ENCODE peak calls at places on chromosome 5, in seven cellular contexts. One of them, this sample, is unnamed.

GRCh38 chr5:98846526-98846925 is 73.1 kb downstream of the RGMB start:
- DNase-seq in OCI-LY7: no peak
- DNase-seq in IMR-90: no peak
- DNase-seq in GM23338: no peak
- DNase-seq in A673: no peak
- DNase-seq in transverse colon: no peak
- DNase-seq in astrocyte of the spinal cord: no peak
- DNase-seq in this sample: no peak

GRCh38 chr5:80662108-80662507 is 7.3 kb upstream of the DHFR start:
- DNase-seq in astrocyte of the spinal cord: no peak
- DNase-seq in GM23338: no peak
- DNase-seq in OCI-LY7: no peak
- DNase-seq in IMR-90: no peak
- DNase-seq in A673: no peak
- DNase-seq in transverse colon: no peak
- DNase-seq in this sample: no peak

GRCh38 chr5:4862500-4862899 is 277.6 kb upstream of the ADAMTS16 start:
- DNase-seq in A673: peak
- DNase-seq in astrocyte of the spinal cord: peak
- DNase-seq in IMR-90: peak
- DNase-seq in GM23338: peak
- DNase-seq in transverse colon: no peak
- DNase-seq in OCI-LY7: peak
- DNase-seq in this sample: peak

GRCh38 chr5:68554566-68555279 is 339.2 kb downstream of the PIK3R1 start:
- DNase-seq in A673: peak
- DNase-seq in GM23338: no peak
- DNase-seq in astrocyte of the spinal cord: peak
- DNase-seq in IMR-90: peak
- DNase-seq in transverse colon: peak
- DNase-seq in OCI-LY7: no peak
- DNase-seq in this sample: no peak

GRCh38 chr5:56233230-56233629 is at the start of gene ANKRD55:
- DNase-seq in GM23338: no peak
- DNase-seq in OCI-LY7: no peak
- DNase-seq in IMR-90: no peak
- DNase-seq in A673: no peak
- DNase-seq in astrocyte of the spinal cord: no peak
- DNase-seq in transverse colon: no peak
- DNase-seq in this sample: no peak

GRCh38 chr5:98772415-98773213 is 849 bp upstream of the RGMB start:
- DNase-seq in GM23338: peak
- DNase-seq in A673: peak
- DNase-seq in OCI-LY7: no peak
- DNase-seq in astrocyte of the spinal cord: peak
- DNase-seq in IMR-90: no peak
- DNase-seq in transverse colon: peak
- DNase-seq in this sample: peak

GRCh38 chr5:35990941-35991592 is at the start of gene UGT3A1:
- DNase-seq in OCI-LY7: no peak
- DNase-seq in transverse colon: no peak
- DNase-seq in IMR-90: no peak
- DNase-seq in A673: no peak
- DNase-seq in astrocyte of the spinal cord: no peak
- DNase-seq in GM23338: peak
- DNase-seq in this sample: no peak

GRCh38 chr5:53944981-53945380 is 365.4 kb downstream of the ARL15 start:
- DNase-seq in GM23338: no peak
- DNase-seq in OCI-LY7: no peak
- DNase-seq in astrocyte of the spinal cord: no peak
- DNase-seq in IMR-90: peak
- DNase-seq in transverse colon: no peak
- DNase-seq in A673: no peak
- DNase-seq in this sample: no peak

GRCh38 chr5:16090270-16090669 is 89.3 kb downstream of the MARCHF11 start:
- DNase-seq in A673: no peak
- DNase-seq in OCI-LY7: no peak
- DNase-seq in IMR-90: no peak
- DNase-seq in astrocyte of the spinal cord: no peak
- DNase-seq in transverse colon: no peak
- DNase-seq in GM23338: peak
- DNase-seq in this sample: no peak

GRCh38 chr5:35213608-35214007 is 16.7 kb downstream of the PRLR start:
- DNase-seq in GM23338: no peak
- DNase-seq in astrocyte of the spinal cord: peak
- DNase-seq in OCI-LY7: no peak
- DNase-seq in IMR-90: no peak
- DNase-seq in transverse colon: no peak
- DNase-seq in A673: no peak
- DNase-seq in this sample: no peak

GRCh38 chr5:155480731-155481131 is 467.2 kb downstream of the KIF4B start:
- DNase-seq in OCI-LY7: no peak
- DNase-seq in A673: no peak
- DNase-seq in GM23338: no peak
- DNase-seq in transverse colon: no peak
- DNase-seq in IMR-90: no peak
- DNase-seq in astrocyte of the spinal cord: no peak
- DNase-seq in this sample: no peak

GRCh38 chr5:174547814-174548213 is 176.6 kb upstream of the MSX2 start:
- DNase-seq in A673: no peak
- DNase-seq in astrocyte of the spinal cord: no peak
- DNase-seq in OCI-LY7: no peak
- DNase-seq in transverse colon: no peak
- DNase-seq in IMR-90: no peak
- DNase-seq in GM23338: no peak
- DNase-seq in this sample: no peak

GRCh38 chr5:87539839-87540238 is 127.1 kb upstream of the CCNH start:
- DNase-seq in GM23338: no peak
- DNase-seq in transverse colon: no peak
- DNase-seq in A673: peak
- DNase-seq in OCI-LY7: no peak
- DNase-seq in astrocyte of the spinal cord: no peak
- DNase-seq in IMR-90: no peak
- DNase-seq in this sample: no peak

GRCh38 chr5:129771058-129771838 is 23.4 kb downstream of the MINAR2 start:
- DNase-seq in A673: peak
- DNase-seq in transverse colon: peak
- DNase-seq in astrocyte of the spinal cord: peak
- DNase-seq in OCI-LY7: peak
- DNase-seq in GM23338: peak
- DNase-seq in IMR-90: peak
- DNase-seq in this sample: peak

GRCh38 chr5:30041831-30042385 is 1151.6 kb upstream of the CDH6 start:
- DNase-seq in IMR-90: no peak
- DNase-seq in OCI-LY7: no peak
- DNase-seq in A673: no peak
- DNase-seq in GM23338: no peak
- DNase-seq in astrocyte of the spinal cord: no peak
- DNase-seq in transverse colon: no peak
- DNase-seq in this sample: no peak

GRCh38 chr5:163505049-163505474 is 357 bp upstream of the MAT2B start:
- DNase-seq in IMR-90: no peak
- DNase-seq in transverse colon: no peak
- DNase-seq in astrocyte of the spinal cord: no peak
- DNase-seq in A673: no peak
- DNase-seq in OCI-LY7: no peak
- DNase-seq in GM23338: no peak
- DNase-seq in this sample: no peak

GRCh38 chr5:173915310-173916005 is 27.3 kb downstream of the CPEB4 start:
- DNase-seq in IMR-90: no peak
- DNase-seq in A673: no peak
- DNase-seq in astrocyte of the spinal cord: no peak
- DNase-seq in GM23338: no peak
- DNase-seq in transverse colon: no peak
- DNase-seq in OCI-LY7: no peak
- DNase-seq in this sample: no peak

GRCh38 chr5:100900142-100900795 is 2.8 kb downstream of the ST8SIA4 start:
- DNase-seq in A673: peak
- DNase-seq in OCI-LY7: peak
- DNase-seq in astrocyte of the spinal cord: peak
- DNase-seq in transverse colon: peak
- DNase-seq in GM23338: peak
- DNase-seq in IMR-90: no peak
- DNase-seq in this sample: no peak

GRCh38 chr5:65020492-65020891 is 251.8 kb downstream of the CWC27 start:
- DNase-seq in OCI-LY7: no peak
- DNase-seq in A673: no peak
- DNase-seq in IMR-90: peak
- DNase-seq in astrocyte of the spinal cord: peak
- DNase-seq in GM23338: no peak
- DNase-seq in transverse colon: no peak
- DNase-seq in this sample: no peak

GRCh38 chr5:102955463-102955862 is 164.5 kb downstream of the GIN1 start:
- DNase-seq in A673: peak
- DNase-seq in OCI-LY7: no peak
- DNase-seq in astrocyte of the spinal cord: no peak
- DNase-seq in transverse colon: no peak
- DNase-seq in IMR-90: no peak
- DNase-seq in GM23338: no peak
- DNase-seq in this sample: no peak

GRCh38 chr5:171837522-171837921 is 51.9 kb downstream of the SMIM23 start:
- DNase-seq in astrocyte of the spinal cord: no peak
- DNase-seq in OCI-LY7: no peak
- DNase-seq in A673: no peak
- DNase-seq in IMR-90: no peak
- DNase-seq in GM23338: no peak
- DNase-seq in transverse colon: no peak
- DNase-seq in this sample: no peak

GRCh38 chr5:176389114-176389768 is 690 bp downstream of the HIGD2A start:
- DNase-seq in transverse colon: no peak
- DNase-seq in OCI-LY7: no peak
- DNase-seq in IMR-90: no peak
- DNase-seq in A673: no peak
- DNase-seq in astrocyte of the spinal cord: no peak
- DNase-seq in GM23338: no peak
- DNase-seq in this sample: no peak

GRCh38 chr5:158951951-158952545 is 147.7 kb downstream of the EBF1 start:
- DNase-seq in GM23338: peak
- DNase-seq in astrocyte of the spinal cord: no peak
- DNase-seq in A673: no peak
- DNase-seq in OCI-LY7: no peak
- DNase-seq in transverse colon: no peak
- DNase-seq in IMR-90: no peak
- DNase-seq in this sample: no peak

GRCh38 chr5:179900707-179901106 is 7.0 kb downstream of the TBC1D9B start:
- DNase-seq in astrocyte of the spinal cord: no peak
- DNase-seq in transverse colon: no peak
- DNase-seq in IMR-90: no peak
- DNase-seq in OCI-LY7: no peak
- DNase-seq in GM23338: no peak
- DNase-seq in A673: no peak
- DNase-seq in this sample: no peak

GRCh38 chr5:179900206-179900605 is 7.5 kb downstream of the TBC1D9B start:
- DNase-seq in GM23338: no peak
- DNase-seq in A673: no peak
- DNase-seq in transverse colon: no peak
- DNase-seq in IMR-90: no peak
- DNase-seq in astrocyte of the spinal cord: no peak
- DNase-seq in OCI-LY7: no peak
- DNase-seq in this sample: no peak

GRCh38 chr5:179901915-179902762 is 5.6 kb downstream of the TBC1D9B start:
- DNase-seq in astrocyte of the spinal cord: no peak
- DNase-seq in OCI-LY7: no peak
- DNase-seq in IMR-90: no peak
- DNase-seq in GM23338: no peak
- DNase-seq in A673: no peak
- DNase-seq in transverse colon: no peak
- DNase-seq in this sample: no peak

GRCh38 chr5:179902763-179903158 is 4.9 kb downstream of the TBC1D9B start:
- DNase-seq in A673: no peak
- DNase-seq in IMR-90: no peak
- DNase-seq in transverse colon: no peak
- DNase-seq in GM23338: no peak
- DNase-seq in astrocyte of the spinal cord: no peak
- DNase-seq in OCI-LY7: no peak
- DNase-seq in this sample: no peak

DNA sequence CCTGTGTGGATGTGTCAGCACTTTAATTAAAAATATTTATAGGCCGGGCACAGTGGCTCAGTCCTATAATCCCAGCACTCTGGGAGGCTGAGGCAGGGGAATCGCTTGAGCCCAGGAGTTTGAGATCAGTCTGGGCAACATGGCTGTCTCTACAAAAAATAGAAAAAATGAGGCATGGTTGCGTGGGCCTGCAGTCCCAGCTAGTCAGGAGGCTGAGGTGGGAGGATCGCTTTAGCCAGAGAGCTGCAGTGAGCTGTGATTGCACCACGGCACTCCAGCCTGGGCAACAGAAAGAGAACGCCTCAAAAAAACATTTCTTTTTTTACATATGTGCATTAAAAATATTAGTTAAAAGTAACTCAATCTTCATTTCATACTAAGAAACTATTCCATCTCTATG is 6.2 kb downstream of the TBC1D9B start:
- DNase-seq in A673: no peak
- DNase-seq in OCI-LY7: no peak
- DNase-seq in transverse colon: no peak
- DNase-seq in astrocyte of the spinal cord: no peak
- DNase-seq in IMR-90: no peak
- DNase-seq in GM23338: no peak
- DNase-seq in this sample: no peak
- TF ChIP-seq CTCF in A673: no peak
- TF ChIP-seq CTCF in OCI-LY7: no peak
- TF ChIP-seq CTCF in transverse colon: no peak
- TF ChIP-seq CTCF in astrocyte of the spinal cord: no peak
- TF ChIP-seq CTCF in IMR-90: no peak
- TF ChIP-seq CTCF in GM23338: no peak
- TF ChIP-seq CTCF in this sample: no peak

GRCh38 chr5:170273968-170274710 is 23.4 kb downstream of the LCP2 start:
- DNase-seq in GM23338: peak
- DNase-seq in OCI-LY7: peak
- DNase-seq in astrocyte of the spinal cord: no peak
- DNase-seq in IMR-90: no peak
- DNase-seq in transverse colon: no peak
- DNase-seq in A673: peak
- DNase-seq in this sample: peak
- TF ChIP-seq CTCF in GM23338: peak
- TF ChIP-seq CTCF in OCI-LY7: peak
- TF ChIP-seq CTCF in astrocyte of the spinal cord: no peak
- TF ChIP-seq CTCF in IMR-90: no peak
- TF ChIP-seq CTCF in transverse colon: no peak
- TF ChIP-seq CTCF in A673: peak
- TF ChIP-seq CTCF in this sample: peak

GRCh38 chr5:131973981-131974380 is 28.5 kb upstream of the MEIKIN start:
- DNase-seq in A673: no peak
- DNase-seq in IMR-90: no peak
- DNase-seq in OCI-LY7: no peak
- DNase-seq in transverse colon: no peak
- DNase-seq in astrocyte of the spinal cord: no peak
- DNase-seq in GM23338: no peak
- DNase-seq in this sample: no peak
- TF ChIP-seq CTCF in A673: no peak
- TF ChIP-seq CTCF in IMR-90: no peak
- TF ChIP-seq CTCF in OCI-LY7: no peak
- TF ChIP-seq CTCF in transverse colon: no peak
- TF ChIP-seq CTCF in astrocyte of the spinal cord: no peak
- TF ChIP-seq CTCF in GM23338: no peak
- TF ChIP-seq CTCF in this sample: no peak

DNA sequence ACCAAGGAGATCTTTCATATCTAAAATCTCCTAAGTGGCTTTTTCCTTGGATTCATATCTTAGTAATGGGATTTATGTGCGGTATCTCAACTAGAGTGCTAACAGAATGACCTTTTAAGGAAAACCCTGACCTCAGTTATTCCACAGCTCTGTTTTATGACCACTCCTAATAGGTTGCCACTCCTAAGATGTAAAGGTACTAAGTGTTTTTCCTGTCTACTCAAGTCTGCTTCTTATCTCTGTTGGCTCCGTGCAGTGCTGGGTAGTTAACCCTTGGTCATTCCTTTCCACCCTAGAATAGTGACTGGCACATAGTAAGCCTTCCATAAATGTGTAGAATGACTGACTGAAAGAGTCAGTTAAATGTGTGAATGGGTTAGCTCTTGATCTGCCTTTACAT is 161.4 kb downstream of the DOCK2 start:
- DNase-seq in astrocyte of the spinal cord: no peak
- DNase-seq in A673: no peak
- DNase-seq in GM23338: no peak
- DNase-seq in transverse colon: no peak
- DNase-seq in IMR-90: no peak
- DNase-seq in OCI-LY7: no peak
- DNase-seq in this sample: no peak
- TF ChIP-seq CTCF in astrocyte of the spinal cord: no peak
- TF ChIP-seq CTCF in A673: no peak
- TF ChIP-seq CTCF in GM23338: no peak
- TF ChIP-seq CTCF in transverse colon: no peak
- TF ChIP-seq CTCF in IMR-90: no peak
- TF ChIP-seq CTCF in OCI-LY7: no peak
- TF ChIP-seq CTCF in this sample: no peak

This sample was measured in GM13977.